ENCODE peak calls at places on chromosomes 2 and 18, in five cellular contexts. A, K, D, E and I are unnamed samples. For H3K4me1, the result is how much of the 10 kb centered on the place peaks cover.

GRCh38 chr18:25873833-25874232 is 216.6 kb downstream of the SS18 start:
- DNase-seq in D (no peak), K (no peak), E (no peak), A (no peak), I (no peak)

GRCh38 chr2:238247841-238248440 is 8.1 kb upstream of the HES6 start:
- DNase-seq in A (no peak), E (no peak), D (no peak), K (no peak), I (no peak)

GRCh38 chr2:31859959-31860358 is 150.8 kb downstream of the MEMO1 start:
- DNase-seq in A (no peak), E (no peak), D (no peak), K (no peak), I (no peak)

GRCh38 chr2:84919885-84920580 is 14.6 kb downstream of the TMSB10 start:
- DNase-seq in K (peak), D (no peak), E (peak), A (no peak), I (no peak)

GRCh38 chr2:68537872-68538271 is 70.5 kb downstream of the APLF start:
- DNase-seq in E (no peak), K (no peak), A (no peak), D (no peak), I (no peak)

GRCh38 chr2:221104391-221104811 is 467.7 kb downstream of the EPHA4 start:
- DNase-seq in E (no peak), A (peak), D (no peak), K (peak), I (peak)

GRCh38 chr2:37585295-37585908 is 86.0 kb downstream of the CDC42EP3 start:
- DNase-seq in D (no peak), A (peak), K (no peak), E (no peak), I (peak)

GRCh38 chr2:139067874-139068273 is 287.7 kb upstream of the NXPH2 start:
- DNase-seq in A (no peak), D (no peak), E (no peak), K (no peak), I (no peak)

GRCh38 chr18:23835506-23835905 is 146.3 kb downstream of the LAMA3 start:
- DNase-seq in D (no peak), E (no peak), K (no peak), A (no peak), I (no peak)

GRCh38 chr18:68608861-68609465 is 105.9 kb downstream of the TMX3 start:
- DNase-seq in E (no peak), A (no peak), K (no peak), D (no peak), I (no peak)

GRCh38 chr2:120794716-120795115 is 59.0 kb downstream of the GLI2 start:
- DNase-seq in E (no peak), K (peak), A (no peak), D (no peak), I (no peak)

GRCh38 chr2:177881001-177881748 is 191.4 kb downstream of the PDE11A start:
- DNase-seq in A (no peak), D (no peak), K (no peak), E (no peak), I (no peak)

GRCh38 chr2:235011929-235012631 is 60.3 kb downstream of the SH3BP4 start:
- DNase-seq in E (no peak), D (no peak), K (no peak), A (peak), I (no peak)

GRCh38 chr18:21453512-21453862 is 147.0 kb downstream of the ESCO1 start:
- DNase-seq in D (no peak), A (peak), E (no peak), K (peak), I (no peak)

GRCh38 chr2:112839407-112840067 is 3.0 kb upstream of the IL1B start:
- DNase-seq in K (no peak), D (no peak), A (no peak), E (no peak), I (no peak)

GRCh38 chr18:54086046-54086802 is 138.2 kb downstream of the MBD2 start:
- DNase-seq in E (no peak), A (no peak), K (no peak), D (no peak), I (no peak)

GRCh38 chr18:31410716-31411483 is 34.3 kb downstream of the DSG4 start:
- DNase-seq in K (no peak), E (no peak), D (no peak), A (no peak), I (no peak)

GRCh38 chr2:238739668-238740067 is 108.2 kb upstream of the TWIST2 start:
- DNase-seq in E (no peak), D (no peak), A (no peak), K (no peak), I (no peak)

GRCh38 chr2:27020337-27020948 is 12.3 kb upstream of the TMEM214 start:
- DNase-seq in D (no peak), E (no peak), K (peak), A (peak), I (no peak)

GRCh38 chr2:239215136-239215925 is 185.5 kb downstream of the HDAC4 start:
- DNase-seq in K (no peak), E (no peak), D (no peak), A (no peak), I (no peak)

GRCh38 chr18:46917808-46918600 is 602 bp downstream of the KATNAL2 start:
- DNase-seq in K (peak), D (peak), A (peak), E (no peak), I (peak)

GRCh38 chr18:9835112-9835755 is 50.5 kb upstream of the TXNDC2 start:
- DNase-seq in D (peak), E (no peak), K (no peak), A (no peak), I (no peak)

GRCh38 chr18:31723639-31723997 is 37.1 kb downstream of the SLC25A52 start:
- DNase-seq in D (no peak), E (no peak), A (no peak), K (no peak), I (no peak)

GRCh38 chr2:215409331-215410127 is 26.3 kb downstream of the FN1 start:
- DNase-seq in K (no peak), D (no peak), E (no peak), A (no peak), I (no peak)

GRCh38 chr18:48238636-48239035 is 170.5 kb downstream of the ZBTB7C start:
- DNase-seq in D (no peak), K (no peak), A (no peak), E (no peak), I (no peak)

GRCh38 chr18:25446972-25447371 is 95.0 kb upstream of the ZNF521 start:
- DNase-seq in A (no peak), E (no peak), D (no peak), K (no peak), I (no peak)

GRCh38 chr2:29528891-29529520 is 392.4 kb downstream of the ALK start:
- DNase-seq in E (no peak), A (peak), D (no peak), K (no peak), I (no peak)

GRCh38 chr18:33014060-33014796 is 241.4 kb upstream of the KLHL14 start:
- DNase-seq in E (no peak), D (no peak), A (no peak), K (no peak), I (no peak)

GRCh38 chr2:232331071-232331470 is 47.5 kb upstream of the ALPP start:
- DNase-seq in E (no peak), D (no peak), A (no peak), K (no peak), I (no peak)

GRCh38 chr2:196123679-196124373 is 47.6 kb downstream of the STK17B start:
- DNase-seq in D (no peak), A (no peak), K (no peak), E (no peak), I (no peak)

GRCh38 chr2:72712304-72712703 is 113.5 kb downstream of the EXOC6B start:
- DNase-seq in K (no peak), A (no peak), E (no peak), D (no peak), I (no peak)

GRCh38 chr2:183868153-183868552 is 730.2 kb upstream of the ZNF804A start:
- DNase-seq in K (no peak), E (no peak), D (no peak), A (no peak), I (no peak)

GRCh38 chr2:73110622-73111299 is 2.0 kb downstream of the RAB11FIP5 start:
- DNase-seq in D (no peak), K (no peak), A (no peak), E (no peak), I (no peak)

GRCh38 chr2:189050110-189050712 is 76.0 kb downstream of the COL3A1 start:
- DNase-seq in D (no peak), K (no peak), A (no peak), E (no peak), I (no peak)

GRCh38 chr2:144233226-144234114 is 286.4 kb downstream of the ZEB2 start:
- DNase-seq in D (no peak), A (no peak), E (no peak), K (no peak), I (no peak)

GRCh38 chr2:177193240-177193639 is 19.4 kb upstream of the HNRNPA3 start:
- DNase-seq in E (no peak), K (no peak), A (no peak), D (no peak), I (no peak)

GRCh38 chr2:151878655-151879563 is 50.7 kb upstream of the ARL5A start:
- DNase-seq in D (no peak), K (no peak), A (no peak), E (no peak), I (no peak)

GRCh38 chr2:190180313-190181065 is 118.0 kb upstream of the MSTN start:
- DNase-seq in D (peak), E (peak), K (peak), A (peak), I (peak)

GRCh38 chr2:137938204-137938603 is 26.1 kb upstream of the HNMT start:
- DNase-seq in A (no peak), D (no peak), E (no peak), K (no peak), I (no peak)

GRCh38 chr18:58161659-58162058 is 117.6 kb downstream of the NEDD4L start:
- DNase-seq in A (peak), K (no peak), D (no peak), E (no peak), I (no peak)

DNA sequence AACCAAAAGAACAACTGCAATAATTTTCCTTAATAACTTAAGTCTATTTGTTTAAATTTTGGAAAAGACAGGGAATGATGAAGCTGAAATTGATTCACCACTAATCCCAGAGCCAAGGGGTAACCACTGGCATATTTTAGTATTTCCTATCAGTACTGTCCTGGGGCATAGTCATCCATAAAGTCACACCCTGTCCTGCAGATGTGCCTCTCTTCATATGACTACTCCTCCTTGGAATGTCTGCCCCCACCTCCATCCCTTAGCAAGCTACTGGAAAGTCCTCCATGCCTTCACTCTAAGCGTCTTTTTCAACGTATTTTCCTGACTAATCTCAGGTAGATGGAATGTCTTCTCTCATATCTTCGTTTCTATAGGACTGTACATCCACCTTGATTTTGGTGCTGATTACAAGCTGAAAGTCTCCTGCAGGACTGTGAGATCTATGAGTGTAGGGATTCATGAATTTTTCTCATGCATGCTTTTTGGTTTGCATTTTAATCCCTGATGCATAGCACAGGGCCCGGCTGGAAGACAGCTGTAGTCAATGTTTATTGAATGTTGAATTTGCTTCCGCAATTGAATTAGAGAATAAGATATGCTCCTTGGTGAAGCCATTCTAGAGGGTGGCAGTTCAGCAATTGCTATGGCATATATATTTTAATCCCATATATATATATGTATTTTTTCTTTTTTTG is 85.6 kb downstream of the MOGAT1 start:
- DNase-seq in A (no peak), D (no peak), K (no peak), E (peak), I (no peak)
- TF ChIP-seq POLR2A in A (no peak), D (no peak), K (no peak), E (no peak), I (no peak)

GRCh38 chr18:55234366-55235093 is 275.3 kb upstream of the CCDC68 start:
- DNase-seq in A (peak), K (peak), E (peak), D (peak), I (peak)
- H3K4me1 ChIP-seq in A (under half), K (under half), E (under half), D (under half), I (under half)

GRCh38 chr2:19988600-19988999 is 1.3 kb downstream of the WDR35 start:
- DNase-seq in A (no peak), E (no peak), D (no peak), K (no peak), I (no peak)

GRCh38 chr2:19989342-19989680 is 594 bp downstream of the WDR35 start:
- DNase-seq in D (no peak), K (no peak), E (no peak), A (no peak), I (no peak)

GRCh38 chr2:19990416-19990728 is 467 bp upstream of the WDR35 start:
- DNase-seq in K (no peak), D (no peak), E (no peak), A (no peak), I (no peak)

GRCh38 chr2:19987936-19988335 is 2.0 kb downstream of the WDR35 start:
- DNase-seq in D (no peak), K (no peak), A (no peak), E (no peak), I (no peak)

DNA sequence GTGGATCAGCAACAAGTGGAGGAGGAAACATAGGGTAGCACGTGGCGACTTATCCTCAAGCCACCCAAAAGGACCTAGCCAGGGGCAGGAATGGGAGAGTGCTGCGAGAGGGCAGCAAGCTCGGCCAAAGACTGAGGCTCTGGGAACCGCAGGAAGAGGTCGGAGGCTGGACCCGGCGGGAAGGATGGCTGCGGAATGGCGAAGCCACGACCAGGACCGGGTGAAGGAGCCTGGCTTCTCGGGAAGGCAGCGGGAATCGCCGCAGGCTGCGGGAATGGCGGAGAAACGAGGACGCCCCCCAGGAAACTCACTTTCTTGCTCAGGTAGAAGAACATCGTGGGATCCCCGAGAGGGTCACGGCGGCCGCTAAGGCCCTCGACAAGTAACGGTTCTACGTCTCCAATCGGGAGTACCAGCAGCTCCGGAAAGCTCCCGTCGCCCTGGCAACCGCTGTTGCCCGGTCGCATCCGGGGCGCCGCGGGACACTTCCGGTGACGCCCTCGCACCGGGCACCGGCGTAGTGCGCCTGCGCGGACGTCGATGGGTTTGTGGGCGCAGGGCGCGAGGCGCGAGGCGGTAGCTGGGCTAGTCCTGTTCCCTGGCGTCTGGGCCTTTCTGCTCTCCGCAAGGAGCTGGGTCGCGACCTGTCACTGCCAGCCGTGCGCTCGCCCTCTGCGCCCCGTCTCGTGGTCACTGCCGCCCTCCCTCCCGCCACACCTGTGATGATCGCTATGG is at the start of gene WDR35:
- DNase-seq in A (peak), D (peak), E (peak), K (peak), I (peak)
- TF ChIP-seq POLR2A in A (peak), D (peak), E (peak), K (no peak), I (peak)

DNA sequence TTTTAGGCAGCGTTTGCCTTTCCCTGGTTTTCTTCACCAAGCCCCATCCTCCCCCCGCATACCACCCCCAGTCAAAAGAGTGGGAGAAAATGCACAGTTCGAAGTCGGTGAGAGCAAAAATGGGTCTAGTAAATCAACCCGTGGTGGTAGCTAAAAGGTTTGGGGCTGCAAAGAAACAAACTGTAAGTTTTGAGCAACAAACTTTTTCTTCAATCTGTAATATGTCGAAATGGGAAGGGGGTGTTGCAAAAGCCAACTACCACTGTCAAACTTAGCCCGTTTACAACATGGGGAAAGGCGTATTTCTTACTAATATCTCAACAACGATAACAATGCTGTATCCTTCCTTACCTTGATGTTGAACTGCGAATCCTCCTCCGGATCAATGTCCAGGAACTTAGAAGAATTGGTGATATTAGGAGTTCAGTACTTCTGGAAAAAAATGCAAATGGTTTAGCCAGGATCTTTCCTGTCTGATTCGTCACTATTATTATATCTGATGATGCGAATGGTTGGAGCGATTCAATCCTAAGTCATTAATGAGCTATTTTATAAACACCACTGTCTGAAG is 2.4 kb upstream of the SATB2 start:
- DNase-seq in E (no peak), D (no peak), K (no peak), A (no peak), I (no peak)
- H3K4me1 ChIP-seq in E (under half), D (under half), K (under half), A (half or more), I (under half)

GRCh38 chr2:95275601-95276243 is 1.5 kb downstream of the PROM2 start:
- DNase-seq in K (no peak), E (no peak), A (no peak), D (no peak), I (peak)
- TF ChIP-seq POLR2A in K (no peak), E (no peak), A (peak), D (no peak), I (peak)

GRCh38 chr2:105754999-105755398 is 10.3 kb downstream of the NCK2 start:
- DNase-seq in E (no peak), A (no peak), K (no peak), D (no peak), I (no peak)

GRCh38 chr2:105752691-105753090 is 8.0 kb downstream of the NCK2 start:
- DNase-seq in A (no peak), E (no peak), K (no peak), D (no peak), I (no peak)

GRCh38 chr2:105751272-105751671 is 6.6 kb downstream of the NCK2 start:
- DNase-seq in D (no peak), E (no peak), K (no peak), A (no peak), I (no peak)

GRCh38 chr2:105754011-105754410 is 9.3 kb downstream of the NCK2 start:
- DNase-seq in E (no peak), D (no peak), A (no peak), K (no peak), I (no peak)

DNA sequence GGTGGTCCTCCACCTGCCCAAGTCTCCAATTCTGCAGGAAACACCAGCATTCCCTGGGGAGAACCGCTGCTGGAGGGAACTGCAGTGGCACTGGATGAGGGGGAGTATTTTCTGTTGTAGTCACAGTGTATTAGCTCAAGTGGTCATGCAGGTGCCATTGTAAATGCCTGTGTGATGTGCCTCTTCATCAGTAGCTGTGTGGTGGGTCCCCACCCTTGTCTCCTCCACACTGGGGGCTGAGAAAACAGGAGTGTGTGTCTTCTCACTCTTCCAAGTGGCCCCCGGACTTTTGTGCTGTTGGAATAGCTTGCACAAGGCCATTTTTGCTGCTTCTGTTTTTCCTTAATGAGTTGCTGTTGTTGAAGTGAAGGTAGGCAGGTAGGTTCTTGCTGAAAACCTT is 8.7 kb downstream of the NCK2 start:
- DNase-seq in K (no peak), D (no peak), A (no peak), E (no peak), I (no peak)
- H3K4me1 ChIP-seq in K (under half), D (under half), A (half or more), E (under half), I (under half)

DNA sequence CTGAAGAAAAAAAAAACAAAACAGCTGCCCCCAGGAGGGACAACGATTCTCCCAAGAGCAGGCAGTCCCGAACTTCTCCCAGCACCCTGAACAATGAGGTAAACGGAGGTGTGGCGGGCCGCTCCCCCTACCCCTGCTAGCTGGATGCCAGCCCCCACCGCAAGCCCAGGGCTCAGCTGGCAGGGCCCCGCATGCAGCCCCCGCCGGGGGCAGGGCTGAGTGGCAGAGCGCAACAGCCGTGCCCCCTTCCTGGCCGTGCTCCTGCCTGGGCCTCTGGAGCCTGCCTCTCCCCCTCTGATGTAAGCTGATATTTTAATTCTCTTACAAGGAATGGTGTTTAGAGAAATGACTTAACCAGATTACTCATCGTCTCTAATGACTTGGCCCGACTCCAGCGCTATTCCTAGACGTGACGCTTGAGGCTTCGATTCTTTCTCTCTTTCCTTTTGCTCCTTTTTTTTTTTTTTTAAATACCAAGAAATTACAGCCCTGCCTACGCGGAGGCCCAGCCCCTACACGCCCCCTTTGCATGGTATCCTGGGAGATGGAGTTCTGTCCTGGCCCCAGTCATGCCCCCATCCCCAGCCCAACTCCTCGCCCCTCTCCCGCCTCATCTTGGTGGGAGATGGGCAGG is 4.6 kb upstream of the ARID5A start:
- DNase-seq in K (peak), A (peak), D (no peak), E (peak), I (peak)
- TF ChIP-seq POLR2A in K (peak), A (peak), D (no peak), E (no peak), I (peak)

GRCh38 chr2:128319457-128319772 is 747 bp upstream of the HS6ST1 start:
- DNase-seq in K (no peak), D (no peak), A (no peak), E (no peak), I (no peak)
- H3K4me1 ChIP-seq in K (under half), D (under half), A (half or more), E (under half), I (under half)